ENCODE peak calls at places on chromosomes 16 and 17, in five cellular contexts. O is PC-9, N is uterus, I is GM23338, J is BJ. D is an unnamed sample.

GRCh38 chr17:66713533-66714042 is 121.3 kb upstream of the CACNG5 start:
- DNase-seq in N (no peak), I (no peak), J (no peak), O (no peak), D (no peak)

GRCh38 chr17:29393451-29393850 is 3.3 kb downstream of the TAOK1 start:
- DNase-seq in N (no peak), O (no peak), J (no peak), I (no peak), D (no peak)

GRCh38 chr16:73179671-73180370 is 131.9 kb upstream of the ZFHX3 start:
- DNase-seq in I (no peak), O (no peak), N (peak), J (no peak), D (no peak)

GRCh38 chr16:1152123-1152638 is 725 bp upstream of the CACNA1H start:
- DNase-seq in I (peak), N (peak), O (no peak), J (no peak), D (no peak)

GRCh38 chr17:3982541-3983017 is 18.3 kb upstream of the ATP2A3 start:
- DNase-seq in O (no peak), N (no peak), J (no peak), I (no peak), D (no peak)

GRCh38 chr16:49493836-49494235 is 120.2 kb downstream of the C16orf78 start:
- DNase-seq in J (no peak), O (no peak), N (no peak), I (no peak), D (no peak)

GRCh38 chr16:84829168-84829965 is 9.6 kb downstream of the CRISPLD2 start:
- DNase-seq in I (no peak), N (peak), O (no peak), J (peak), D (peak)

GRCh38 chr17:40070895-40071719 is 8.3 kb downstream of the THRA start:
- DNase-seq in J (no peak), I (peak), O (no peak), N (peak), D (no peak)

GRCh38 chr16:48438414-48438813 is 53.2 kb upstream of the SIAH1 start:
- DNase-seq in N (no peak), J (no peak), O (peak), I (no peak), D (no peak)

GRCh38 chr16:83953796-83954576 is 946 bp downstream of the OSGIN1 start:
- DNase-seq in J (no peak), I (peak), O (peak), N (no peak), D (no peak)

GRCh38 chr17:77609553-77610517 is 348.7 kb upstream of the TNRC6C start:
- DNase-seq in O (no peak), N (peak), I (no peak), J (no peak), D (no peak)
- H3K4me3 ChIP-seq in O (no peak), N (peak), I (no peak), J (no peak), D (no peak)

DNA sequence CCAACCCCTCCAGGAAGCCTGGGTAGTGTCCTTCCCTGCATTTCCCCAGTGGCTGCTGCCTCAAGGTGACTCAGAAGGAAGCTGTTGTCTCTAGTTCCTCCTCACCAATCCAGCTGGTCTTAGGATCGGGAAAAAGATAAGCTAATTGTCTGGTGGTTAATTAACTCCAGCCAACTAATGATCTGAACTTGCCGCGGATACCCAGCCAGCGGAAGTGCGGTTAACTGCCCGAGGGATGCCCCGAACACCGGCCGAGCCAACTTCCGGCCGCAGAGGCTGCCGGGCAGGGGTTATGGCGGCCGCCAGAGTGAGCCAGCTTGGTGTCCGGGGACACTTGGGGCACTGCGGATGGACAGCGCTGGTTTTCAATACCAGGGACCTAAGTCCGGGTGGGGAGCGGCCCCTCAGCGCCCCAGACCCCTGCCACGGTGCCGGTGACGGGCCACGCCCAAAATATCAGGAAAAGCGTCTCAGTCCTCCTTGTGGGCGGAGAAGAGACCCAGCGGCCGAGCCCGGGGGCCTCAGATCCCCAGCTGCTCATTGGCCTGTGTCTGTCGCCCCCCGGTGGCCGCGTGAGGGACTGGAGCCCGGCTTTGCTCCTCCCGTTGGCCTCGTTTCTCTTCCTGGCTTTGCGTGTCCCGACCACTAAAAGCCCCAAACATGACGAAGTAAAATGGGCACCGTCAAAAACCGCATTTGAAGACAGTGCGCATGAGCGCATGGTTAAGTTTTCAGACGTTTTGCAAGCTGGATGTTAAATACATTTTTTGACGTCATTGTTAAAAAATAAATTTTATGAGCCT is 10.2 kb upstream of the PRSS22 start:
- DNase-seq in J (peak), O (peak), N (peak), I (peak), D (peak)
- H3K4me3 ChIP-seq in J (peak), O (peak), N (peak), I (peak), D (peak)

GRCh38 chr17:8080799-8081219 is 6.7 kb downstream of the ALOX12B start:
- DNase-seq in N (no peak), I (peak), J (no peak), O (no peak), D (no peak)
- H3K4me3 ChIP-seq in N (no peak), I (peak), J (no peak), O (peak), D (no peak)

GRCh38 chr16:14420721-14421488 is 209.2 kb downstream of the PARN start:
- DNase-seq in O (no peak), N (no peak), I (no peak), J (no peak), D (no peak)

GRCh38 chr16:14419817-14420216 is 210.2 kb downstream of the PARN start:
- DNase-seq in O (no peak), I (no peak), N (no peak), J (no peak), D (no peak)

GRCh38 chr16:14418795-14419225 is 211.2 kb downstream of the PARN start:
- DNase-seq in O (no peak), I (no peak), J (no peak), N (no peak), D (no peak)

GRCh38 chr16:14416184-14416583 is 213.9 kb downstream of the PARN start:
- DNase-seq in I (no peak), J (no peak), N (no peak), O (no peak), D (no peak)

GRCh38 chr16:14415291-14415690 is 214.8 kb downstream of the PARN start:
- DNase-seq in J (no peak), N (no peak), O (no peak), I (no peak), D (no peak)
- H3K4me3 ChIP-seq in J (no peak), N (no peak), O (no peak), I (no peak), D (no peak)

GRCh38 chr16:69925311-69925710 is 25.8 kb upstream of the CLEC18A start:
- DNase-seq in O (no peak), I (no peak), J (no peak), N (no peak), D (no peak)
- H3K4me3 ChIP-seq in O (no peak), I (no peak), J (no peak), N (peak), D (peak)

DNA sequence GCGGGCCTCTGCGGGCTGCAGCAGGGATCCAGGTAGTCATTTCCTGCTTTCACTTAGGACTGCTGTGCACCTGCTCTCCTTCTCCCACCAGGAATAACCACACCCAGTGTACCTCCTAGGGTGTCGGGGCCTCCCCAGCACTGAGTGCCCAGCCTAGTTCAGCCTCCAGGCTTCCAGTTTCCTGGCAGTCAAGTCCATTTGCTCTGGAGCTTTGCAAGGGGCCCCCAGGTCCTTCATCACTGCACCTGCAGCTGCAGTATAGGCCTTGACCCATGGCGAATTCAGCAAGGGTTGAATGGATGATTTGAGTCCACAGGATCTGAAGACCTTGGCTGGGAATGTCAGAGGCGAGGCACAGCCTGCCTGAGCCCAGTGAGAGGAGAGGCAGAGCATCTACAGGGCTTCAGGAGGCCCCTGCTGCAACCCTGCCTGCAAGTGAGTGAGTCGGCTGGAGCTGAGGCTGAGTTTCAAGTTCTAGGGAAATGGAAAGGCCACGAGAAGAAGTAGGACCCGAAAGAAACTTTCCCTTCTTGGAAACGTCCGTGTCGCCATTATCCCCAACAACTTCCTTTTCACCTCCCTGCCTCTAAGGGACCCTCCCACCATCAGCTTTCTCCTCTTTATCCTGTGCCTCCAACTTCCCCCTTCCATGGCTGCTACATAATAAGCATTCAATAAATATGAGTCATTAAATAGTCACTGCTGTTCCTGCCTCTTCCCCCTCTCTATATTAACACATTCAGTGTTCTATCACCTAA is 116.2 kb upstream of the TNRC6C start:
- DNase-seq in O (no peak), N (no peak), J (no peak), I (no peak), D (no peak)
- H3K4me3 ChIP-seq in O (no peak), N (no peak), J (no peak), I (no peak), D (no peak)

GRCh38 chr17:5705876-5706420 is 121.6 kb upstream of the NLRP1 start:
- DNase-seq in N (no peak), J (no peak), I (no peak), O (no peak), D (no peak)

GRCh38 chr17:5707482-5707881 is 123.2 kb upstream of the NLRP1 start:
- DNase-seq in N (no peak), I (no peak), J (no peak), O (no peak), D (no peak)

GRCh38 chr17:5705081-5705875 is 121.0 kb upstream of the NLRP1 start:
- DNase-seq in N (no peak), O (no peak), J (no peak), I (peak), D (no peak)

GRCh38 chr17:5708344-5708743 is 124.0 kb upstream of the NLRP1 start:
- DNase-seq in J (no peak), N (no peak), I (no peak), O (no peak), D (no peak)

GRCh38 chr17:5706835-5707234 is 122.5 kb upstream of the NLRP1 start:
- DNase-seq in N (no peak), J (no peak), I (peak), O (no peak), D (peak)
- H3K4me3 ChIP-seq in N (no peak), J (no peak), I (no peak), O (no peak), D (no peak)

GRCh38 chr17:41621916-41622315 is 2.5 kb downstream of the KRT17 start:
- DNase-seq in N (no peak), O (no peak), I (no peak), J (no peak), D (no peak)
- H3K4me3 ChIP-seq in N (no peak), O (no peak), I (no peak), J (no peak), D (no peak)

GRCh38 chr17:48102700-48103378 is 1.6 kb upstream of the CBX1 start:
- DNase-seq in N (no peak), J (no peak), I (no peak), O (no peak), D (no peak)
- H3K4me3 ChIP-seq in N (no peak), J (no peak), I (no peak), O (no peak), D (no peak)